ENCODE peak calls at places on chromosomes 1 and 21, in five cellular contexts. L is stomach, R is GM23338, T is prostate gland, N is SK-N-SH. F is an unnamed sample.

GRCh38 chr1:233025566-233025965 is 75.2 kb downstream of the NTPCR start:
- DNase-seq in T (peak), R (peak), L (no peak), N (no peak), F (no peak)

GRCh38 chr1:56526571-56527174 is 52.7 kb downstream of the PLPP3 start:
- DNase-seq in N (no peak), T (no peak), L (no peak), R (no peak), F (no peak)

GRCh38 chr1:32336963-32337675 is 1.1 kb upstream of the MARCKSL1 start:
- DNase-seq in L (peak), N (no peak), T (no peak), R (no peak), F (no peak)

GRCh38 chr1:8382051-8382505 is 64.2 kb downstream of the SLC45A1 start:
- DNase-seq in N (no peak), T (no peak), R (peak), L (no peak), F (no peak)

GRCh38 chr1:30900486-30900885 is 8.1 kb downstream of the SDC3 start:
- DNase-seq in N (peak), T (no peak), L (no peak), R (no peak), F (no peak)

GRCh38 chr21:16070207-16070651 is 340.4 kb downstream of the USP25 start:
- DNase-seq in N (peak), R (no peak), L (no peak), T (peak), F (no peak)

GRCh38 chr1:46171351-46171750 is 3.5 kb upstream of the TSPAN1 start:
- DNase-seq in T (no peak), R (no peak), N (peak), L (peak), F (no peak)

GRCh38 chr1:119163396-119163795 is 22.9 kb upstream of the WARS2 start:
- DNase-seq in R (no peak), N (no peak), T (no peak), L (no peak), F (no peak)

GRCh38 chr1:164261691-164262240 is 297.2 kb upstream of the PBX1 start:
- DNase-seq in R (no peak), T (no peak), L (no peak), N (no peak), F (no peak)

GRCh38 chr1:67814121-67814772 is 19.0 kb downstream of the GNG12 start:
- DNase-seq in T (peak), R (no peak), N (no peak), L (no peak), F (no peak)

GRCh38 chr1:60696512-60696911 is 385.8 kb upstream of the NFIA start:
- DNase-seq in L (no peak), T (no peak), R (no peak), N (no peak), F (no peak)

GRCh38 chr1:112881742-112882127 is 74.3 kb downstream of the SLC16A1 start:
- DNase-seq in N (no peak), L (peak), R (no peak), T (peak), F (no peak)

GRCh38 chr1:24275510-24275909 is 43.6 kb upstream of the GRHL3 start:
- DNase-seq in N (no peak), T (no peak), R (no peak), L (no peak), F (no peak)

GRCh38 chr1:17686258-17686657 is 68.9 kb upstream of the ACTL8 start:
- DNase-seq in L (no peak), N (no peak), T (no peak), R (no peak), F (no peak)

GRCh38 chr21:45992311-45993209 is 11.0 kb downstream of the COL6A1 start:
- DNase-seq in R (no peak), T (no peak), N (no peak), L (no peak), F (no peak)

GRCh38 chr1:236810018-236810417 is 14.9 kb downstream of the MTR start:
- DNase-seq in R (no peak), N (no peak), L (no peak), T (no peak), F (no peak)

GRCh38 chr1:201213926-201214325 is 23.3 kb downstream of the IGFN1 start:
- DNase-seq in L (peak), T (no peak), N (no peak), R (no peak), F (no peak)

GRCh38 chr1:38719880-38720279 is 139.7 kb downstream of the RRAGC start:
- DNase-seq in R (no peak), T (no peak), L (no peak), N (no peak), F (no peak)

GRCh38 chr1:38728176-38728908 is 131.2 kb downstream of the RRAGC start:
- DNase-seq in N (no peak), R (peak), L (peak), T (no peak), F (no peak)

GRCh38 chr1:38727629-38728175 is 131.9 kb downstream of the RRAGC start:
- DNase-seq in L (no peak), N (no peak), T (no peak), R (peak), F (no peak)

GRCh38 chr1:38721816-38722215 is 137.8 kb downstream of the RRAGC start:
- DNase-seq in N (no peak), R (no peak), T (no peak), L (no peak), F (no peak)

GRCh38 chr1:38724160-38725131 is 135.1 kb downstream of the RRAGC start:
- DNase-seq in L (peak), R (no peak), T (no peak), N (no peak), F (no peak)
- TF ChIP-seq CTCF in L (no peak), R (no peak), T (peak), N (no peak), F (no peak)

GRCh38 chr1:75796376-75797272 is at the start of gene MSH4:
- DNase-seq in R (peak), N (peak), T (no peak), L (no peak), F (no peak)
- TF ChIP-seq POLR2AphosphoS5 in R (peak), N (no peak), T (no peak), L (no peak), F (no peak)

DNA sequence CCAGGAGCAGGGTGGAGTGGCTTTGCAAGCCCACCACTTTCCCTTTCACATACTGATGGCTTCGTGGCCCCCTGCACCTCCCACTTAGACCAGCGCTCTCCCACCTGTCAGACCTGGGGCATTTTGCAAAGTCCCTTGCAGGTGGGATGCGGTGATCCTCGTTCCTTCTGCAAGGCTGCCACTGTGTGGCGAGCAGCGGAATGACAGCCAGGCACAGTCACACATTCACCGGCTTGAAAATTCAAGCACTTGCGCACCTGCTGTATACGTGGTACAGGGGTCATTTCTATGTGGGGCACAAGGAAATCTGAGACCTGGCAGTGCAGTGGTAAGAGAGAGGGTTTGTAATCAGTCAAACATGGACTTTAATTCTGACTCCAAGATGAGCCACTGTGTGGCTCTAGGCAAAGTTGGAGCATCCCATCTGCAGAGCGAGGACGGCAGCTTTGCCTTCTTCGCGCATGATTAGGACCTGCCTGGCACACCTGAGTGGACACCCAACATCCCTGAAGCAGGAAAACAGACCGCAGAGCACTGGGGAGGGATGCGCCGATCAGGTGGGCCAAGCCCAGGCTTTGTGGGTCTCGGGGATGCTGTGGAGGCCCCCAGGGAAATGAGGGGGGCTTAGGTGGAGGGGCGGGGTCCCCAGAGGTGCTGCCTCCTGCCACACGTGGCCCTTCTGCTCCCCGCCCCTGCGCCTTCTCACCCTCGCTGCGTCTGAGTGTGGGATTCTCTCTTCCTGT is 53.0 kb upstream of the TMEM51 start:
- DNase-seq in N (peak), R (peak), T (peak), L (peak), F (no peak)
- TF ChIP-seq CTCF in N (peak), R (peak), T (peak), L (no peak), F (peak)

GRCh38 chr1:172322219-172323061 is 98.0 kb upstream of the C1orf105 start:
- DNase-seq in N (peak), R (peak), T (no peak), L (no peak), F (no peak)

GRCh38 chr1:172323666-172324065 is 96.8 kb upstream of the C1orf105 start:
- DNase-seq in R (no peak), N (no peak), T (no peak), L (no peak), F (no peak)

GRCh38 chr1:172321429-172321828 is 99.1 kb upstream of the C1orf105 start:
- DNase-seq in T (no peak), N (no peak), L (no peak), R (no peak), F (no peak)

GRCh38 chr1:172325562-172325961 is 94.9 kb upstream of the C1orf105 start:
- DNase-seq in T (no peak), N (no peak), R (no peak), L (no peak), F (no peak)

DNA sequence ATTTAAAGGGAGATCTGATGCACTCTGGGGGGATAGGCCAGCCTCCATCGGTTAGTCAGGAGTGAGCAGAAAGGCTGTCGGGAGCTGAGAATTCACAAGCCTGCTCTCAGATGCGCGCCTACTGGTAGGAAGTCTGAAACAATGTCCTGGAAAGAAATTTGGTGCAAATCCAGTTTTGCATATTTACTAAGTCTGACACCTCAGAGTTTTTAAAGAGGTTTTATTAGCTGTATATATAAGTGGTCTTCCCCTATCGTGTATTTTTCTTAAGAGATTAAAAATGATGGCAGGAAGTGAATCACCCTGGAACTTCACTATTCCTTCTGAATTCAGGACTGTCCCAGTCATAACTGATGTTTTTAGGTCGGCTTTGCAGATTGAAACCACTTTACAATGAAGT is 99.8 kb upstream of the C1orf105 start:
- DNase-seq in L (no peak), T (no peak), N (no peak), R (no peak), F (no peak)
- TF ChIP-seq POLR2AphosphoS5 in L (no peak), T (no peak), N (no peak), R (no peak), F (no peak)

GRCh38 chr1:181353526-181353925 is 129.8 kb upstream of the CACNA1E start:
- DNase-seq in T (no peak), R (no peak), N (no peak), L (no peak), F (no peak)
- TF ChIP-seq CTCF in T (no peak), R (no peak), N (no peak), L (no peak), F (no peak)

GRCh38 chr1:153793261-153793972 is 18.2 kb downstream of the SLC27A3 start:
- DNase-seq in T (no peak), R (peak), N (no peak), L (no peak), F (no peak)
- TF ChIP-seq POLR2AphosphoS5 in T (no peak), R (no peak), N (no peak), L (no peak), F (no peak)

GRCh38 chr1:109255097-109255651 is 5.8 kb downstream of the CELSR2 start:
- DNase-seq in R (peak), L (no peak), N (peak), T (no peak), F (no peak)
- TF ChIP-seq CTCF in R (peak), L (no peak), N (no peak), T (peak), F (no peak)

GRCh38 chr1:224433041-224433670 is 1.4 kb downstream of the WDR26 start:
- DNase-seq in R (peak), L (no peak), T (peak), N (peak), F (no peak)
- TF ChIP-seq POLR2AphosphoS5 in R (no peak), L (no peak), T (peak), N (no peak), F (no peak)

F was measured in esophagus muscularis mucosa.